ENCODE peak calls at places on chromosomes 4 and X, in five cellular contexts. Y, C, F, R and E are unnamed samples.

GRCh38 chr4:89708903-89709361 is 128.0 kb downstream of the SNCA start:
- DNase-seq in Y (peak; percentile 85), C (no peak), F (no peak), R (no peak), E (no peak)

GRCh38 chr4:94870151-94870550 is 112.4 kb downstream of the BMPR1B start:
- DNase-seq in Y (no peak), C (no peak), F (peak; percentile 14), R (no peak), E (no peak)

GRCh38 chr4:133320576-133321170 is 171.6 kb downstream of the PCDH10 start:
- DNase-seq in Y (peak; percentile 56), C (no peak), F (peak; percentile 36), R (peak; percentile 70), E (peak; percentile 22)

GRCh38 chr4:146508229-146508939 is 13.4 kb downstream of the SLC10A7 start:
- DNase-seq in Y (no peak), C (no peak), F (no peak), R (no peak), E (no peak)

GRCh38 chrX:20531667-20532066 is 265.0 kb upstream of the RPS6KA3 start:
- DNase-seq in Y (peak; percentile 17), C (no peak), F (peak; percentile 50), R (no peak), E (no peak)

GRCh38 chr4:11497212-11497806 is 68.6 kb upstream of the HS3ST1 start:
- DNase-seq in Y (no peak), C (no peak), F (no peak), R (no peak), E (no peak)

GRCh38 chrX:129932792-129933321 is 26.9 kb downstream of the UTP14A start:
- DNase-seq in Y (no peak), C (no peak), F (peak; percentile 48), R (no peak), E (peak; percentile 28)

GRCh38 chr4:183347586-183347985 is 25.4 kb upstream of the CLDN24 start:
- DNase-seq in Y (peak; percentile 51), C (no peak), F (peak; percentile 60), R (no peak), E (no peak)

GRCh38 chr4:153169811-153170210 is 34.4 kb upstream of the TRIM2 start:
- DNase-seq in Y (no peak), C (no peak), F (no peak), R (no peak), E (no peak)

GRCh38 chr4:109803924-109804571 is 2.2 kb upstream of the CFI start:
- DNase-seq in Y (peak; percentile 68), C (no peak), F (peak; percentile 65), R (peak; percentile 71), E (peak; percentile 40)

GRCh38 chrX:104803219-104803618 is 237.2 kb downstream of the IL1RAPL2 start:
- DNase-seq in Y (no peak), C (no peak), F (no peak), R (no peak), E (no peak)

GRCh38 chr4:2689825-2690700 is 66.1 kb downstream of the TNIP2 start:
- DNase-seq in Y (no peak), C (peak; percentile 20), F (no peak), R (peak; percentile 75), E (no peak)

GRCh38 chrX:124085063-124085462 is 123.6 kb downstream of the STAG2 start:
- DNase-seq in Y (no peak), C (no peak), F (no peak), R (no peak), E (no peak)

GRCh38 chr4:185825737-185826136 is 13.7 kb upstream of the SORBS2 start:
- DNase-seq in Y (no peak), C (no peak), F (no peak), R (no peak), E (no peak)

GRCh38 chr4:146335763-146336412 is 121.5 kb downstream of the REELD1 start:
- DNase-seq in Y (no peak), C (no peak), F (peak; percentile 14), R (no peak), E (no peak)